ENCODE peak calls at places on chromosomes 1 and 21, in nine cellular contexts. O, Q, G, M, F, V, J, U and X are unnamed samples.

GRCh38 chr21:43936186-43936967 is 71.4 kb downstream of the AGPAT3 start:
- DNase-seq in O (no peak), Q (no peak), G (peak; percentile 60), M (no peak), F (no peak), V (no peak), J (no peak), U (no peak), X (no peak)

GRCh38 chr1:119075614-119076013 is 64.8 kb downstream of the WARS2 start:
- DNase-seq in O (no peak), Q (no peak), G (no peak), M (no peak), F (no peak), V (no peak), J (no peak), U (no peak), X (no peak)

GRCh38 chr1:181208076-181208475 is 119.6 kb downstream of the IER5 start:
- DNase-seq in O (no peak), Q (no peak), G (no peak), M (no peak), F (no peak), V (no peak), J (no peak), U (no peak), X (no peak)

GRCh38 chr1:94746635-94747525 is 73.3 kb upstream of the SLC44A3 start:
- DNase-seq in O (no peak), Q (no peak), G (no peak), M (no peak), F (no peak), V (no peak), J (no peak), U (no peak), X (peak; percentile 77)

GRCh38 chr1:53324321-53324720 is 3.5 kb downstream of the LRP8 start:
- DNase-seq in O (no peak), Q (no peak), G (no peak), M (no peak), F (no peak), V (no peak), J (peak; percentile 47), U (no peak), X (peak; percentile 35)

GRCh38 chr1:31800677-31800967 is 15.2 kb downstream of the SPOCD1 start:
- DNase-seq in O (no peak), Q (no peak), G (no peak), M (no peak), F (no peak), V (no peak), J (no peak), U (peak; percentile 6), X (no peak)

GRCh38 chr1:31155216-31155806 is 84.4 kb downstream of the NKAIN1 start:
- DNase-seq in O (peak; percentile 82), Q (peak; percentile 77), G (peak; percentile 51), M (peak; percentile 87), F (peak; percentile 69), V (peak; percentile 69), J (peak; percentile 88), U (peak; percentile 44), X (peak; percentile 91)

GRCh38 chr1:166789286-166789685 is 50.0 kb upstream of the POGK start:
- DNase-seq in O (no peak), Q (no peak), G (no peak), M (no peak), F (no peak), V (no peak), J (no peak), U (no peak), X (no peak)

GRCh38 chr1:165134431-165134830 is 222.1 kb downstream of the LMX1A start:
- DNase-seq in O (no peak), Q (no peak), G (no peak), M (no peak), F (no peak), V (no peak), J (no peak), U (no peak), X (no peak)

GRCh38 chr1:42747125-42747524 is 7.1 kb upstream of the CLDN19 start:
- DNase-seq in O (no peak), Q (peak; percentile 34), G (no peak), M (peak; percentile 68), F (peak; percentile 40), V (no peak), J (peak; percentile 84), U (peak; percentile 33), X (no peak)

GRCh38 chr1:160460214-160460642 is 59.9 kb downstream of the VANGL2 start:
- DNase-seq in O (no peak), Q (no peak), G (no peak), M (no peak), F (no peak), V (no peak), J (no peak), U (no peak), X (no peak)

GRCh38 chr1:160459687-160460086 is 59.3 kb downstream of the VANGL2 start:
- DNase-seq in O (no peak), Q (no peak), G (no peak), M (no peak), F (no peak), V (no peak), J (no peak), U (no peak), X (no peak)

GRCh38 chr1:160459056-160459455 is 58.7 kb downstream of the VANGL2 start:
- DNase-seq in O (no peak), Q (no peak), G (no peak), M (no peak), F (no peak), V (no peak), J (no peak), U (no peak), X (no peak)

GRCh38 chr1:160465123-160465522 is 57.9 kb downstream of the SLAMF6 start:
- DNase-seq in O (no peak), Q (no peak), G (no peak), M (no peak), F (no peak), V (no peak), J (no peak), U (no peak), X (no peak)

GRCh38 chr1:160460683-160461287 is 60.4 kb downstream of the VANGL2 start:
- DNase-seq in O (no peak), Q (no peak), G (no peak), M (no peak), F (no peak), V (no peak), J (no peak), U (no peak), X (no peak)
- H3K27ac ChIP-seq in O (no peak overlapping the region), Q (no peak overlapping the region), G (no peak overlapping the region), M (no peak overlapping the region), F (no peak overlapping the region), V (no peak overlapping the region), J (peak overlapping the region; percentile 73), U (no peak overlapping the region), X (no peak overlapping the region)

GRCh38 chr1:56433056-56433577 is 146.2 kb downstream of the PLPP3 start:
- DNase-seq in O (no peak), Q (peak; percentile 72), G (no peak), M (no peak), F (no peak), V (no peak), J (no peak), U (no peak), X (no peak)

GRCh38 chr1:56436338-56436695 is 143.0 kb downstream of the PLPP3 start:
- DNase-seq in O (no peak), Q (no peak), G (no peak), M (no peak), F (no peak), V (no peak), J (no peak), U (no peak), X (no peak)

GRCh38 chr1:56435434-56436337 is 143.7 kb downstream of the PLPP3 start:
- DNase-seq in O (no peak), Q (no peak), G (no peak), M (peak; percentile 67), F (no peak), V (no peak), J (no peak), U (no peak), X (no peak)

GRCh38 chr1:56434025-56434424 is 145.3 kb downstream of the PLPP3 start:
- DNase-seq in O (no peak), Q (no peak), G (no peak), M (no peak), F (no peak), V (no peak), J (no peak), U (no peak), X (no peak)

GRCh38 chr1:56434659-56435202 is 144.6 kb downstream of the PLPP3 start:
- DNase-seq in O (no peak), Q (peak; percentile 34), G (no peak), M (peak; percentile 35), F (no peak), V (no peak), J (no peak), U (no peak), X (no peak)
- TF ChIP-seq CTCF in O (no peak), Q (peak; percentile 56), G (no peak), M (peak; percentile 47), F (no peak), V (no peak), J (no peak), U (no peak), X (no peak)

DNA sequence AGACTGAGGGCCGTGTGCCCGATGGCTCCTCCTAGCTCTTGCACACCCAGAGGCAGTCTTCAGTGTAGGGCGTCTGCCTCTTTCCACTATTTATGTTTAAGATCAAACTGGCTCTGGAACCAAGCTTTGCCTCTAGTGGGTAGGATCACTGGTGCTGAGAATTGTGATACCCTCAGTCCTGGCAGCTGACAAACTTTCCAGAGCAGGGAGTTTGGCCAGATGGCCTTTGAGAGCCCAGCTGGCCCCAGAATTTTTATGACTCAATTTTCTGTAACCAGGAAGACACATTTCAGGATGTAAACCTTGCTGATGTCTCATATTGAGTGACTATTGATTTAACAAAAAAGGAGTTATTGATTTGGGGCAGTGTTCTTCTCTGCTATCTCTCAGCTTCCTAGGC is 6.7 kb downstream of the COQ8A start:
- DNase-seq in O (no peak), Q (no peak), G (no peak), M (no peak), F (no peak), V (peak; percentile 61), J (no peak), U (no peak), X (no peak)
- H3K27ac ChIP-seq in O (no peak overlapping the region), Q (no peak overlapping the region), G (no peak overlapping the region), M (no peak overlapping the region), F (peak overlapping the region; percentile 93), V (peak overlapping the region; percentile 81), J (no peak overlapping the region), U (no peak overlapping the region), X (no peak overlapping the region)

DNA sequence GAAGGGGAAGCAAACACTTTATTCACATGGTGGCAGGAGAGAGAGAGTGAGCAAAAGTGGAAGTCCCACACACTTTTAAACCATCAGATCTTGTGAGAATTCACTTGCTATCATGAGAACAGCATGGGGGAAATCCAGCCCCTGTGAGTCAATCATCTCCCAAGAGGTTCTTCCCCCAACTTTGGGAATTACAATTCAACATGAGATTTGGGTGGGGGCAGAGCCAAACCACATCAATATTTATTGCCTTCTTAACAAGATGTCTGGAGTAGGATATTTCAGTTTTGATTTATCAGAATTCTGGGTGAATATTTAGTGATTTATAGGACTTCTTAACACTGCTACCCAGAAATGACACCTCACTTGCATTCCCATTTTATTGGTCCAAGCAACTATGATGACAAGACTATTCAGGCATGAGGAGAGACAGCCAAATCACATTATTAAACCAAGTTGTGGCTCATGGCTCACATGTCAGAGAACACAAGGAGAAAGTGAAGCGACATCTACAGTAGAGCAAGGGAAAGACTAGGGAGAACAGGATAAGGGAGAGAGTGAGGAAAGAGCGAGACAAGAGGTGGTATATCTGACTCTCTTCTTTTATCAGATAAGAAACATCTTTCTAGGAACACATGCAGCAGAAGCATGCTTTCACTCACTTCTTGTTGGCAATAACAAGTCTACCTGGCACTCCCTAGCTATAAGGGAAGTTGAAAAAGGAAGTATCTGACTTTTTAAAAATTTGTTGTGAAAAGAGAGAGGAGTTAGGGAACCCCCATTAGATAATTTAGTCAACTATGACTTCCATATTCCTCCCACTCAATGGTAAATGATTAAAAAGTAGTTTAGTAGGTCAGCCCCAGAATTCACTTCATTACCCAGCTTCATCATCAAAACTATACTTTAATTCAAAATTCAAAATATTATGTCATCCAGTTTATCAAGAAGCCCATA is 36.6 kb upstream of the PTPRC start:
- DNase-seq in O (no peak), Q (no peak), G (no peak), M (no peak), F (no peak), V (no peak), J (no peak), U (no peak), X (no peak)
- TF ChIP-seq CTCF in O (no peak), Q (no peak), G (no peak), M (no peak), F (no peak), V (no peak), J (no peak), U (no peak), X (no peak)